ENCODE peak calls at places on chromosome 4, in eight cellular contexts. I is CD8-positive, alpha-beta T cell; M is activated CD4-positive, alpha-beta T cell treated with anti-CD3 and anti-CD28 coated beads for 48 hours; L is tibial artery; H is T follicular helper cell; X is retina; O is amniotic stem cell; K is HFF-Myc. W is an unnamed sample.
A peak's percentile ranks its signal among the peaks of the same experiment; 100 is the strongest.

GRCh38 chr4:73586040-73586439 is 34.2 kb downstream of the RASSF6 start:
- DNase-seq in K (no peak), M (no peak), I (no peak), X (no peak), H (no peak), O (no peak), L (no peak), W (no peak)

GRCh38 chr4:41214158-41215146 is at the start of gene APBB2:
- DNase-seq in I (no peak), M (peak; percentile 66), K (peak; percentile 88), L (peak; percentile 97), X (peak; percentile 96), H (peak; percentile 15), O (peak; percentile 95), W (peak; percentile 95)

GRCh38 chr4:34731045-34731444 is 1513.3 kb downstream of the ARAP2 start:
- DNase-seq in K (peak; percentile 11), O (no peak), L (no peak), X (no peak), H (no peak), M (no peak), I (no peak), W (no peak)

GRCh38 chr4:145619639-145619996 is 433 bp downstream of the MMAA start:
- DNase-seq in I (peak; percentile 14), L (peak; percentile 69), K (peak; percentile 15), M (peak; percentile 74), H (peak; percentile 24), O (no peak), X (no peak), W (peak; percentile 28)

GRCh38 chr4:24800273-24800880 is 5.0 kb downstream of the SOD3 start:
- DNase-seq in L (no peak), H (no peak), I (no peak), M (no peak), O (no peak), X (no peak), K (no peak), W (no peak)

GRCh38 chr4:3416270-3416669 is 25.5 kb upstream of the HGFAC start:
- DNase-seq in H (no peak), L (peak; percentile 31), O (no peak), I (no peak), K (no peak), M (no peak), X (no peak), W (no peak)

GRCh38 chr4:16659120-16659519 is 239.3 kb downstream of the LDB2 start:
- DNase-seq in L (no peak), M (no peak), H (no peak), O (peak; percentile 3), X (no peak), I (no peak), K (peak; percentile 55), W (no peak)

GRCh38 chr4:3229328-3229727 is 19.6 kb upstream of the MSANTD1 start:
- DNase-seq in M (no peak), X (no peak), K (no peak), I (no peak), H (no peak), L (no peak), O (no peak), W (no peak)

GRCh38 chr4:88672987-88673386 is 24.6 kb downstream of the NAP1L5 start:
- DNase-seq in I (no peak), O (no peak), K (no peak), H (no peak), L (no peak), M (peak; percentile 44), X (peak; percentile 9), W (no peak)

W was measured in smooth muscle cell of the brain vasculature.